ENCODE peak calls at places on chromosome 18, in five cellular contexts. P is stimulated activated naive CD8-positive, alpha-beta T cell treated with anti-CD3 and anti-CD28 coated beads, Interleukin-15, Interleukin-2, amounts not matched to agents 100 U/mL and 50 U/mL, for 24 hours; H is left colon; I is GM12891; T is T-cell. U is an unnamed sample.
A peak's percentile ranks its signal among the peaks of the same experiment; 100 is the strongest.

GRCh38 chr18:44887227-44887631 is 206.5 kb downstream of the SETBP1 start:
- DNase-seq in I (peak; percentile 12), T (no peak), H (peak; percentile 29), P (peak; percentile 54), U (peak; percentile 43)

GRCh38 chr18:79924814-79925655 is 26.4 kb downstream of the SLC66A2 start:
- DNase-seq in H (peak; percentile 2), P (no peak), T (no peak), I (no peak), U (no peak)

GRCh38 chr18:76619342-76620315 is 124.6 kb upstream of the ZNF516 start:
- DNase-seq in P (peak; percentile 7), T (no peak), H (peak; percentile 41), I (no peak), U (no peak)

GRCh38 chr18:12811191-12811950 is 72.7 kb downstream of the PTPN2 start:
- DNase-seq in H (no peak), T (no peak), I (no peak), P (no peak), U (no peak)

GRCh38 chr18:44689736-44690135 is 9.0 kb downstream of the SETBP1 start:
- DNase-seq in T (no peak), H (no peak), I (no peak), P (no peak), U (no peak)

GRCh38 chr18:14029512-14029911 is 102.7 kb downstream of the ZNF519 start:
- DNase-seq in I (no peak), H (no peak), T (no peak), P (no peak), U (no peak)

GRCh38 chr18:22694954-22695353 is 238.2 kb upstream of the RBBP8 start:
- DNase-seq in P (no peak), I (no peak), T (no peak), H (no peak), U (no peak)

GRCh38 chr18:55918449-55918848 is 330.5 kb upstream of the TCF4 start:
- DNase-seq in I (no peak), H (no peak), P (no peak), T (no peak), U (no peak)

GRCh38 chr18:66534110-66534509 is 69.8 kb downstream of the CDH19 start:
- DNase-seq in I (no peak), T (no peak), P (no peak), H (no peak), U (no peak)

GRCh38 chr18:77557030-77557429 is 307.4 kb downstream of the GALR1 start:
- DNase-seq in H (no peak), T (no peak), P (peak; percentile 6), I (no peak), U (no peak)

GRCh38 chr18:12939161-12939560 is 8.7 kb upstream of the SEH1L start:
- DNase-seq in I (no peak), T (no peak), H (no peak), P (no peak), U (no peak)

GRCh38 chr18:43830303-43830702 is 553.0 kb upstream of the SYT4 start:
- DNase-seq in I (no peak), H (no peak), T (no peak), P (no peak), U (no peak)

GRCh38 chr18:58928401-58928800 is 63.7 kb downstream of the ZNF532 start:
- DNase-seq in P (no peak), I (no peak), H (no peak), T (no peak), U (no peak)

GRCh38 chr18:48475635-48476549 is 62.9 kb upstream of the CTIF start:
- DNase-seq in H (peak; percentile 18), T (no peak), I (no peak), P (peak; percentile 21), U (peak; percentile 68)

GRCh38 chr18:23585007-23585871 is 1.1 kb downstream of the NPC1 start:
- DNase-seq in I (no peak), P (peak; percentile 30), H (peak; percentile 18), T (no peak), U (peak; percentile 39)

GRCh38 chr18:7688580-7688979 is 121.5 kb downstream of the PTPRM start:
- DNase-seq in T (no peak), P (no peak), I (no peak), H (no peak), U (no peak)

GRCh38 chr18:33616556-33616955 is 38.5 kb downstream of the ASXL3 start:
- DNase-seq in I (no peak), T (no peak), P (no peak), H (no peak), U (no peak)

GRCh38 chr18:73461038-73461779 is 593.4 kb upstream of the NETO1 start:
- DNase-seq in I (no peak), T (no peak), H (no peak), P (no peak), U (no peak)

GRCh38 chr18:34837769-34838194 is 127.7 kb downstream of the DTNA start:
- DNase-seq in H (no peak), T (no peak), P (no peak), I (no peak), U (no peak)

GRCh38 chr18:39531659-39532058 is 1966.1 kb upstream of the CELF4 start:
- DNase-seq in H (no peak), I (no peak), P (no peak), T (no peak), U (no peak)

GRCh38 chr18:9771261-9771976 is 63.3 kb downstream of the RAB31 start:
- DNase-seq in P (peak; percentile 77), T (peak; percentile 24), I (peak; percentile 40), H (peak; percentile 85), U (peak; percentile 64)

GRCh38 chr18:29849145-29849544 is 1193.4 kb downstream of the DSC3 start:
- DNase-seq in T (no peak), H (no peak), I (no peak), P (no peak), U (no peak)

GRCh38 chr18:45324489-45325111 is 290.7 kb upstream of the SLC14A2 start:
- DNase-seq in I (no peak), P (no peak), H (peak; percentile 5), T (no peak), U (no peak)

GRCh38 chr18:35241523-35241804 is 630 bp downstream of the ZNF397 start:
- DNase-seq in H (no peak), I (no peak), P (no peak), T (no peak), U (no peak)

GRCh38 chr18:13638684-13639083 is 87.7 kb downstream of the FAM210A start:
- DNase-seq in T (no peak), P (no peak), I (no peak), H (no peak), U (no peak)

GRCh38 chr18:13982136-13982535 is 66.8 kb upstream of the MC2R start:
- DNase-seq in I (no peak), P (no peak), T (no peak), H (no peak), U (no peak)

GRCh38 chr18:79136742-79137141 is 67.5 kb downstream of the ATP9B start:
- DNase-seq in H (no peak), P (no peak), T (no peak), I (no peak), U (no peak)

GRCh38 chr18:24837065-24837464 is 376.6 kb downstream of the HRH4 start:
- DNase-seq in P (no peak), H (no peak), T (no peak), I (no peak), U (no peak)

GRCh38 chr18:63823516-63824219 is 48.5 kb downstream of the SERPINB7 start:
- DNase-seq in P (peak; percentile 38), H (peak; percentile 56), I (no peak), T (no peak), U (no peak)

GRCh38 chr18:74513149-74513882 is 17.2 kb downstream of the CNDP2 start:
- DNase-seq in T (no peak), P (no peak), H (no peak), I (no peak), U (no peak)